ENCODE peak calls at places on chromosomes 11 and 22, in five cellular contexts. A, Y, I, P and J are unnamed samples.

GRCh38 chr11:64358907-64359711 is at the start of gene RPS6KA4:
- DNase-seq in A (no peak), Y (peak), I (no peak), P (peak), J (peak)

GRCh38 chr11:34656062-34656720 is 35.3 kb downstream of the EHF start:
- DNase-seq in A (no peak), Y (no peak), I (no peak), P (no peak), J (no peak)

GRCh38 chr11:117075186-117075585 is 23.0 kb downstream of the SIK3 start:
- DNase-seq in A (no peak), Y (peak), I (no peak), P (no peak), J (no peak)

GRCh38 chr22:26883393-26883792 is 226.0 kb downstream of the MIAT start:
- DNase-seq in A (no peak), Y (no peak), I (no peak), P (no peak), J (no peak)

GRCh38 chr22:50170453-50171318 is at the start of gene PANX2:
- DNase-seq in A (no peak), Y (no peak), I (no peak), P (no peak), J (no peak)

GRCh38 chr11:114115406-114116054 is 56.0 kb downstream of the ZBTB16 start:
- DNase-seq in A (no peak), Y (no peak), I (no peak), P (no peak), J (no peak)

GRCh38 chr11:124920870-124921609 is 2.0 kb downstream of the HEPN1 start:
- DNase-seq in A (peak), Y (no peak), I (no peak), P (peak), J (peak)

GRCh38 chr11:69708731-69709401 is 5.0 kb upstream of the FGF19 start:
- DNase-seq in A (no peak), Y (no peak), I (no peak), P (no peak), J (no peak)

GRCh38 chr11:62430350-62430749 is 11.5 kb downstream of the SCGB1A1 start:
- DNase-seq in A (no peak), Y (no peak), I (no peak), P (no peak), J (no peak)

GRCh38 chr11:16167706-16168487 is 188.4 kb downstream of the SOX6 start:
- DNase-seq in A (no peak), Y (no peak), I (no peak), P (no peak), J (no peak)